ENCODE peak calls at places on chromosomes 1 and 21, in nine cellular contexts. One of them, this sample, is unnamed.

GRCh38 chr1:67937651-67938050 is 104.4 kb upstream of the GNG12 start:
- DNase-seq in pancreas: no peak
- DNase-seq in fibroblast of lung: no peak
- DNase-seq in left ventricle myocardium inferior: no peak
- DNase-seq in RWPE2: no peak
- DNase-seq in cardiac muscle cell: peak; percentile 57
- DNase-seq in upper lobe of right lung: no peak
- DNase-seq in psoas muscle: no peak
- DNase-seq in A549: no peak
- DNase-seq in this sample: peak; percentile 57

GRCh38 chr1:39178541-39179431 is 25.7 kb upstream of the MACF1 start:
- DNase-seq in pancreas: no peak
- DNase-seq in fibroblast of lung: no peak
- DNase-seq in left ventricle myocardium inferior: no peak
- DNase-seq in RWPE2: peak; percentile 79
- DNase-seq in cardiac muscle cell: peak; percentile 49
- DNase-seq in upper lobe of right lung: no peak
- DNase-seq in psoas muscle: no peak
- DNase-seq in A549: peak; percentile 89
- DNase-seq in this sample: no peak

GRCh38 chr1:217617120-217617519 is 13.8 kb downstream of the GPATCH2 start:
- DNase-seq in pancreas: no peak
- DNase-seq in fibroblast of lung: no peak
- DNase-seq in left ventricle myocardium inferior: no peak
- DNase-seq in RWPE2: no peak
- DNase-seq in cardiac muscle cell: no peak
- DNase-seq in upper lobe of right lung: no peak
- DNase-seq in psoas muscle: no peak
- DNase-seq in A549: no peak
- DNase-seq in this sample: no peak

GRCh38 chr1:42698081-42698813 is 16.0 kb downstream of the YBX1 start:
- DNase-seq in pancreas: no peak
- DNase-seq in fibroblast of lung: no peak
- DNase-seq in left ventricle myocardium inferior: no peak
- DNase-seq in RWPE2: no peak
- DNase-seq in cardiac muscle cell: no peak
- DNase-seq in upper lobe of right lung: no peak
- DNase-seq in psoas muscle: no peak
- DNase-seq in A549: no peak
- DNase-seq in this sample: no peak

GRCh38 chr1:38990746-38991637 is at the start of gene AKIRIN1:
- DNase-seq in pancreas: peak; percentile 98
- DNase-seq in fibroblast of lung: peak; percentile 96
- DNase-seq in left ventricle myocardium inferior: peak; percentile 99
- DNase-seq in RWPE2: peak; percentile 95
- DNase-seq in cardiac muscle cell: peak; percentile 98
- DNase-seq in upper lobe of right lung: peak; percentile 99
- DNase-seq in psoas muscle: peak; percentile 98
- DNase-seq in A549: peak; percentile 95
- DNase-seq in this sample: peak; percentile 99

GRCh38 chr1:41768538-41768937 is 150.2 kb downstream of the HIVEP3 start:
- DNase-seq in pancreas: no peak
- DNase-seq in fibroblast of lung: no peak
- DNase-seq in left ventricle myocardium inferior: no peak
- DNase-seq in RWPE2: no peak
- DNase-seq in cardiac muscle cell: no peak
- DNase-seq in upper lobe of right lung: no peak
- DNase-seq in psoas muscle: no peak
- DNase-seq in A549: no peak
- DNase-seq in this sample: no peak

GRCh38 chr1:89547563-89548485 is 23.2 kb downstream of the LRRC8B start:
- DNase-seq in pancreas: peak; percentile 50
- DNase-seq in fibroblast of lung: peak; percentile 88
- DNase-seq in left ventricle myocardium inferior: no peak
- DNase-seq in RWPE2: peak; percentile 75
- DNase-seq in cardiac muscle cell: peak; percentile 72
- DNase-seq in upper lobe of right lung: no peak
- DNase-seq in psoas muscle: peak; percentile 50
- DNase-seq in A549: peak; percentile 43
- DNase-seq in this sample: no peak

GRCh38 chr1:24096009-24096736 is 15.8 kb downstream of the MYOM3 start:
- DNase-seq in pancreas: no peak
- DNase-seq in fibroblast of lung: no peak
- DNase-seq in left ventricle myocardium inferior: peak; percentile 69
- DNase-seq in RWPE2: no peak
- DNase-seq in cardiac muscle cell: no peak
- DNase-seq in upper lobe of right lung: no peak
- DNase-seq in psoas muscle: peak; percentile 71
- DNase-seq in A549: no peak
- DNase-seq in this sample: peak; percentile 77

GRCh38 chr1:151773698-151774097 is 10.4 kb upstream of the MRPL9 start:
- DNase-seq in pancreas: no peak
- DNase-seq in fibroblast of lung: no peak
- DNase-seq in left ventricle myocardium inferior: no peak
- DNase-seq in RWPE2: no peak
- DNase-seq in cardiac muscle cell: peak; percentile 14
- DNase-seq in upper lobe of right lung: no peak
- DNase-seq in psoas muscle: no peak
- DNase-seq in A549: no peak
- DNase-seq in this sample: peak; percentile 89

GRCh38 chr1:227391871-227392270 is 73.6 kb upstream of the CDC42BPA start:
- DNase-seq in pancreas: no peak
- DNase-seq in fibroblast of lung: no peak
- DNase-seq in left ventricle myocardium inferior: no peak
- DNase-seq in RWPE2: no peak
- DNase-seq in cardiac muscle cell: no peak
- DNase-seq in upper lobe of right lung: no peak
- DNase-seq in psoas muscle: no peak
- DNase-seq in A549: no peak
- DNase-seq in this sample: no peak

GRCh38 chr1:204350857-204351573 is 8.7 kb downstream of the PLEKHA6 start:
- DNase-seq in pancreas: peak; percentile 33
- DNase-seq in fibroblast of lung: peak; percentile 82
- DNase-seq in left ventricle myocardium inferior: peak; percentile 81
- DNase-seq in RWPE2: no peak
- DNase-seq in cardiac muscle cell: peak; percentile 88
- DNase-seq in upper lobe of right lung: peak; percentile 76
- DNase-seq in psoas muscle: peak; percentile 72
- DNase-seq in A549: no peak
- DNase-seq in this sample: no peak

GRCh38 chr1:41359211-41360073 is 1.8 kb upstream of the FOXO6 start:
- DNase-seq in pancreas: peak; percentile 18
- DNase-seq in fibroblast of lung: peak; percentile 37
- DNase-seq in left ventricle myocardium inferior: no peak
- DNase-seq in RWPE2: peak; percentile 21
- DNase-seq in cardiac muscle cell: peak; percentile 57
- DNase-seq in upper lobe of right lung: peak; percentile 59
- DNase-seq in psoas muscle: peak; percentile 46
- DNase-seq in A549: no peak
- DNase-seq in this sample: peak; percentile 95

GRCh38 chr1:112388436-112388835 is 7.6 kb upstream of the CTTNBP2NL start:
- DNase-seq in pancreas: no peak
- DNase-seq in fibroblast of lung: peak; percentile 37
- DNase-seq in left ventricle myocardium inferior: no peak
- DNase-seq in RWPE2: no peak
- DNase-seq in cardiac muscle cell: peak; percentile 27
- DNase-seq in upper lobe of right lung: no peak
- DNase-seq in psoas muscle: no peak
- DNase-seq in A549: no peak
- DNase-seq in this sample: no peak

GRCh38 chr1:233015965-233016364 is 65.6 kb downstream of the NTPCR start:
- DNase-seq in pancreas: peak; percentile 25
- DNase-seq in fibroblast of lung: no peak
- DNase-seq in left ventricle myocardium inferior: no peak
- DNase-seq in RWPE2: no peak
- DNase-seq in cardiac muscle cell: no peak
- DNase-seq in upper lobe of right lung: no peak
- DNase-seq in psoas muscle: no peak
- DNase-seq in A549: no peak
- DNase-seq in this sample: no peak

GRCh38 chr1:189859385-189859977 is 618.2 kb downstream of the BRINP3 start:
- DNase-seq in pancreas: no peak
- DNase-seq in fibroblast of lung: no peak
- DNase-seq in left ventricle myocardium inferior: no peak
- DNase-seq in RWPE2: no peak
- DNase-seq in cardiac muscle cell: peak; percentile 26
- DNase-seq in upper lobe of right lung: no peak
- DNase-seq in psoas muscle: no peak
- DNase-seq in A549: peak; percentile 42
- DNase-seq in this sample: no peak

GRCh38 chr21:42737969-42738590 is 84.7 kb downstream of the PDE9A start:
- DNase-seq in pancreas: no peak
- DNase-seq in fibroblast of lung: peak; percentile 45
- DNase-seq in left ventricle myocardium inferior: peak; percentile 41
- DNase-seq in RWPE2: no peak
- DNase-seq in cardiac muscle cell: peak; percentile 30
- DNase-seq in upper lobe of right lung: peak; percentile 81
- DNase-seq in psoas muscle: peak; percentile 29
- DNase-seq in A549: no peak
- DNase-seq in this sample: peak; percentile 75

GRCh38 chr1:101207891-101208290 is 28.9 kb upstream of the S1PR1 start:
- DNase-seq in pancreas: no peak
- DNase-seq in fibroblast of lung: no peak
- DNase-seq in left ventricle myocardium inferior: no peak
- DNase-seq in RWPE2: no peak
- DNase-seq in cardiac muscle cell: no peak
- DNase-seq in upper lobe of right lung: no peak
- DNase-seq in psoas muscle: no peak
- DNase-seq in A549: no peak
- DNase-seq in this sample: no peak

GRCh38 chr1:203751051-203751450 is 13.9 kb upstream of the LAX1 start:
- DNase-seq in pancreas: no peak
- DNase-seq in fibroblast of lung: peak; percentile 22
- DNase-seq in left ventricle myocardium inferior: no peak
- DNase-seq in RWPE2: peak; percentile 86
- DNase-seq in cardiac muscle cell: peak; percentile 63
- DNase-seq in upper lobe of right lung: no peak
- DNase-seq in psoas muscle: no peak
- DNase-seq in A549: no peak
- DNase-seq in this sample: no peak

GRCh38 chr1:208714356-208714755 is 470.2 kb upstream of the PLXNA2 start:
- DNase-seq in pancreas: no peak
- DNase-seq in fibroblast of lung: no peak
- DNase-seq in left ventricle myocardium inferior: no peak
- DNase-seq in RWPE2: no peak
- DNase-seq in cardiac muscle cell: no peak
- DNase-seq in upper lobe of right lung: no peak
- DNase-seq in psoas muscle: no peak
- DNase-seq in A549: no peak
- DNase-seq in this sample: no peak
- H3K27ac ChIP-seq in pancreas: no peak overlapping the region
- H3K27ac ChIP-seq in fibroblast of lung: no peak overlapping the region
- H3K27ac ChIP-seq in left ventricle myocardium inferior: no peak overlapping the region
- H3K27ac ChIP-seq in RWPE2: no peak overlapping the region
- H3K27ac ChIP-seq in cardiac muscle cell: no peak overlapping the region
- H3K27ac ChIP-seq in upper lobe of right lung: no peak overlapping the region
- H3K27ac ChIP-seq in psoas muscle: no peak overlapping the region
- H3K27ac ChIP-seq in A549: no peak overlapping the region
- H3K27ac ChIP-seq in this sample: no peak overlapping the region

GRCh38 chr1:234091065-234091401 is 186.6 kb downstream of the SLC35F3 start:
- DNase-seq in pancreas: no peak
- DNase-seq in fibroblast of lung: no peak
- DNase-seq in left ventricle myocardium inferior: no peak
- DNase-seq in RWPE2: no peak
- DNase-seq in cardiac muscle cell: no peak
- DNase-seq in upper lobe of right lung: no peak
- DNase-seq in psoas muscle: no peak
- DNase-seq in A549: no peak
- DNase-seq in this sample: no peak
- H3K27ac ChIP-seq in pancreas: no peak overlapping the region
- H3K27ac ChIP-seq in fibroblast of lung: no peak overlapping the region
- H3K27ac ChIP-seq in left ventricle myocardium inferior: no peak overlapping the region
- H3K27ac ChIP-seq in RWPE2: no peak overlapping the region
- H3K27ac ChIP-seq in cardiac muscle cell: no peak overlapping the region
- H3K27ac ChIP-seq in upper lobe of right lung: no peak overlapping the region
- H3K27ac ChIP-seq in psoas muscle: no peak overlapping the region
- H3K27ac ChIP-seq in A549: no peak overlapping the region
- H3K27ac ChIP-seq in this sample: no peak overlapping the region

GRCh38 chr1:30807318-30808066 is 49.9 kb upstream of the LAPTM5 start:
- DNase-seq in pancreas: no peak
- DNase-seq in fibroblast of lung: peak; percentile 74
- DNase-seq in left ventricle myocardium inferior: peak; percentile 47
- DNase-seq in RWPE2: no peak
- DNase-seq in cardiac muscle cell: peak; percentile 85
- DNase-seq in upper lobe of right lung: peak; percentile 64
- DNase-seq in psoas muscle: peak; percentile 47
- DNase-seq in A549: no peak
- DNase-seq in this sample: peak; percentile 88
- H3K27ac ChIP-seq in pancreas: no peak overlapping the region
- H3K27ac ChIP-seq in fibroblast of lung: no peak overlapping the region
- H3K27ac ChIP-seq in left ventricle myocardium inferior: peak overlapping the region; percentile 1
- H3K27ac ChIP-seq in RWPE2: no peak overlapping the region
- H3K27ac ChIP-seq in cardiac muscle cell: no peak overlapping the region
- H3K27ac ChIP-seq in upper lobe of right lung: no peak overlapping the region
- H3K27ac ChIP-seq in psoas muscle: no peak overlapping the region
- H3K27ac ChIP-seq in A549: no peak overlapping the region
- H3K27ac ChIP-seq in this sample: no peak overlapping the region

DNA sequence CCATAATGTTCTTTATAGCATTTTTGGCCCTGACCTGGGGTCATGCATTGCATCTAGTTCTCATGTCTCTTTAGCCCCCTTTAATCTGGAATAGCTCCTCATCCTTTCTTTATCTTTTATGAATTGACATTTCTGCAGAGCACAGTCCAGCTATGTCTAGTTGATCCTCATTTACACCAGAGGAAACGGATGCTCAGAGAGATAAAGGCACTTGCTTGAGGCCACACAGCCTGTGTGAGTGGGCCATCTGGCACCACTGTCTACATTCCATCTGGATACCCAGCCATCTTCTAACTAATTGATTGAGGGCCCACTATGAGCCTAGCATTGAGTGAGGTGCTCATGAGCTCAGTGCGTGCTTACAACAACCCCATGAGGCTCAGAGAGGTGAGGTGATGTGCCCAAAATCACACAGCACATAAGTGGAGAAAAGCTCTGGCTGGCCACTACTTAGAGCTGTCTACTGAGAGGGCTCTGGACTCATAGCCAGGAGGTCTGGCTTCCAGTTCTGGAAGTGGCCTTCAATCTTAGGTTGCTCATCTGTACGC is 3.5 kb downstream of the HPCA start:
- DNase-seq in pancreas: no peak
- DNase-seq in fibroblast of lung: no peak
- DNase-seq in left ventricle myocardium inferior: no peak
- DNase-seq in RWPE2: no peak
- DNase-seq in cardiac muscle cell: no peak
- DNase-seq in upper lobe of right lung: no peak
- DNase-seq in psoas muscle: no peak
- DNase-seq in A549: no peak
- DNase-seq in this sample: peak; percentile 69
- H3K27ac ChIP-seq in pancreas: no peak overlapping the region
- H3K27ac ChIP-seq in fibroblast of lung: no peak overlapping the region
- H3K27ac ChIP-seq in left ventricle myocardium inferior: no peak overlapping the region
- H3K27ac ChIP-seq in RWPE2: no peak overlapping the region
- H3K27ac ChIP-seq in cardiac muscle cell: no peak overlapping the region
- H3K27ac ChIP-seq in upper lobe of right lung: no peak overlapping the region
- H3K27ac ChIP-seq in psoas muscle: no peak overlapping the region
- H3K27ac ChIP-seq in A549: no peak overlapping the region
- H3K27ac ChIP-seq in this sample: no peak overlapping the region

This sample was measured in osteoblast.